ENCODE peak calls at places on chromosomes 1 and 21, in six cellular contexts. T, Y, A, E, R and O are unnamed samples.

GRCh38 chr1:6464514-6464836 is 1.5 kb downstream of the TNFRSF25 start:
- DNase-seq in T (no peak), Y (peak), A (peak), E (no peak), R (no peak), O (no peak)

GRCh38 chr1:173758110-173758509 is 43.3 kb downstream of the KLHL20 start:
- DNase-seq in T (no peak), Y (no peak), A (no peak), E (no peak), R (no peak), O (no peak)

GRCh38 chr1:54273092-54273836 is 73.3 kb downstream of the MRPL37 start:
- DNase-seq in T (peak), Y (peak), A (no peak), E (peak), R (no peak), O (peak)

GRCh38 chr1:164515221-164515620 is 43.8 kb upstream of the PBX1 start:
- DNase-seq in T (no peak), Y (no peak), A (no peak), E (no peak), R (no peak), O (no peak)

GRCh38 chr1:232610187-232610901 is 19.6 kb downstream of the SIPA1L2 start:
- DNase-seq in T (no peak), Y (no peak), A (no peak), E (no peak), R (no peak), O (no peak)

GRCh38 chr1:3942416-3943122 is 42.5 kb upstream of the C1orf174 start:
- DNase-seq in T (no peak), Y (no peak), A (peak), E (no peak), R (no peak), O (no peak)

GRCh38 chr1:197441990-197442389 is 173.9 kb downstream of the CRB1 start:
- DNase-seq in T (no peak), Y (peak), A (peak), E (no peak), R (no peak), O (no peak)

GRCh38 chr1:229040630-229041358 is 230.1 kb upstream of the RAB4A start:
- DNase-seq in T (no peak), Y (no peak), A (no peak), E (no peak), R (no peak), O (no peak)

GRCh38 chr1:90616395-90616794 is 100.7 kb downstream of the BARHL2 start:
- DNase-seq in T (peak), Y (peak), A (peak), E (peak), R (no peak), O (peak)

GRCh38 chr1:35444519-35444774 is 112.8 kb downstream of the KIAA0319L start:
- DNase-seq in T (no peak), Y (no peak), A (no peak), E (no peak), R (no peak), O (no peak)

GRCh38 chr1:93344886-93345632 is 648 bp upstream of the DR1 start:
- DNase-seq in T (no peak), Y (no peak), A (peak), E (no peak), R (no peak), O (no peak)

GRCh38 chr1:231806623-231807470 is 180.3 kb downstream of the DISC1 start:
- DNase-seq in T (peak), Y (peak), A (peak), E (peak), R (peak), O (peak)

GRCh38 chr1:17425806-17426205 is 13.7 kb downstream of the RCC2 start:
- DNase-seq in T (no peak), Y (no peak), A (no peak), E (no peak), R (no peak), O (no peak)

GRCh38 chr1:15708486-15709137 is 24.5 kb downstream of the PLEKHM2 start:
- DNase-seq in T (no peak), Y (no peak), A (no peak), E (no peak), R (no peak), O (no peak)

GRCh38 chr21:36707763-36708511 is 9.0 kb downstream of the SIM2 start:
- DNase-seq in T (no peak), Y (no peak), A (no peak), E (peak), R (no peak), O (no peak)

GRCh38 chr1:20725189-20726106 is 7.1 kb downstream of the SH2D5 start:
- DNase-seq in T (peak), Y (no peak), A (no peak), E (no peak), R (no peak), O (no peak)

GRCh38 chr1:59214764-59215208 is 82.1 kb upstream of the FGGY start:
- DNase-seq in T (no peak), Y (no peak), A (peak), E (no peak), R (no peak), O (no peak)

DNA sequence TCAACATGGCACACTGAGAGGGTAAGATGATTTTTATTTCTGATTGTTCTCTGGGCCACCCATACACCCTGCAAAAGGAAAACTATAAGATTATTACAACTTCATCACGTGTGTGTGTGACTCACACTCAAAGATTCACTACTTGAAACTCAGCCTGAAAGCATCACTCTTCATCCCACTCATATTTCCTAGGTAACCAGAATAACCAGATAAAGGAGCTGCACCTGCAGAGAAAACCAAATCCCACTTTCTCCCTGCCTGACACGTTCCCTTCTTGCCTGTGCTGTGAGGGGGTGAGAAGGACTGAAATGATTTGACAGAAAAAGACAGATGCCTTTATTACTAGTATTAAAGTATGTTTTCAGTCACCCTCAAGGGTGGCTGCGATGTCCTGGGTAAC is 131.6 kb downstream of the TGFBR3 start:
- DNase-seq in T (no peak), Y (no peak), A (no peak), E (no peak), R (no peak), O (no peak)
- TF ChIP-seq JUN in T (no peak), Y (no peak), A (no peak), E (no peak), R (no peak), O (no peak)

GRCh38 chr1:147549526-147549925 is 8.2 kb downstream of the BCL9 start:
- DNase-seq in T (no peak), Y (no peak), A (no peak), E (no peak), R (no peak), O (no peak)
- TF ChIP-seq JUN in T (no peak), Y (no peak), A (no peak), E (no peak), R (no peak), O (no peak)

GRCh38 chr1:207606362-207606755 is 38.6 kb upstream of the CR1L start:
- DNase-seq in T (no peak), Y (no peak), A (no peak), E (no peak), R (no peak), O (no peak)

GRCh38 chr1:207605444-207606361 is 39.2 kb upstream of the CR1L start:
- DNase-seq in T (no peak), Y (peak), A (peak), E (no peak), R (no peak), O (no peak)

GRCh38 chr1:207603777-207604176 is 41.2 kb upstream of the CR1L start:
- DNase-seq in T (peak), Y (peak), A (peak), E (no peak), R (no peak), O (no peak)
- TF ChIP-seq JUN in T (no peak), Y (no peak), A (peak), E (no peak), R (no peak), O (no peak)

GRCh38 chr1:230798491-230798890 is 51.3 kb downstream of the CAPN9 start:
- DNase-seq in T (no peak), Y (no peak), A (no peak), E (peak), R (no peak), O (no peak)
- TF ChIP-seq JUN in T (no peak), Y (no peak), A (no peak), E (no peak), R (no peak), O (no peak)

GRCh38 chr21:31688603-31689368 is 29.3 kb downstream of the SOD1 start:
- DNase-seq in T (no peak), Y (no peak), A (no peak), E (no peak), R (no peak), O (no peak)

GRCh38 chr21:31686272-31686913 is 26.9 kb downstream of the SOD1 start:
- DNase-seq in T (no peak), Y (no peak), A (no peak), E (no peak), R (no peak), O (no peak)

GRCh38 chr21:31684918-31685317 is 25.4 kb downstream of the SOD1 start:
- DNase-seq in T (no peak), Y (no peak), A (no peak), E (no peak), R (no peak), O (no peak)

GRCh38 chr21:31683029-31683428 is 23.5 kb downstream of the SOD1 start:
- DNase-seq in T (no peak), Y (no peak), A (no peak), E (no peak), R (no peak), O (no peak)

DNA sequence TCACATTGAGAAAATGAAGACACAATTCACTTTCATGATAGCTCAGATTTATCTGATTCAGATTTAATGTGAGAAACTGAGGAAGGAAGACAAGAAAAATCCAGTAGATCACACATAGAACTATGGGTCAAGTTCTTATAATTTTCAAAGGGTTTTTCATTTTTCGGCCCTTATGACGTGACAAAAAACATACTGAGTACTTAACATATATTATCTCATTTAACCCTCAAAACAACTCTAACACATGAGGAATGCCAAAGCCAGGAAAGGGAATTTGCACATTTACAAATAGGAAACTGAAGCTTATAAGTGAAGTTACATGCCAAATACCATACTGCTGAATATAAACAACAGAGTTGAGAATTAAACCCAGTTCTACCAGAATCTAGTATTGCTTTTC is 27.6 kb downstream of the SOD1 start:
- DNase-seq in T (no peak), Y (no peak), A (no peak), E (no peak), R (no peak), O (no peak)
- TF ChIP-seq JUN in T (no peak), Y (no peak), A (no peak), E (no peak), R (no peak), O (no peak)

DNA sequence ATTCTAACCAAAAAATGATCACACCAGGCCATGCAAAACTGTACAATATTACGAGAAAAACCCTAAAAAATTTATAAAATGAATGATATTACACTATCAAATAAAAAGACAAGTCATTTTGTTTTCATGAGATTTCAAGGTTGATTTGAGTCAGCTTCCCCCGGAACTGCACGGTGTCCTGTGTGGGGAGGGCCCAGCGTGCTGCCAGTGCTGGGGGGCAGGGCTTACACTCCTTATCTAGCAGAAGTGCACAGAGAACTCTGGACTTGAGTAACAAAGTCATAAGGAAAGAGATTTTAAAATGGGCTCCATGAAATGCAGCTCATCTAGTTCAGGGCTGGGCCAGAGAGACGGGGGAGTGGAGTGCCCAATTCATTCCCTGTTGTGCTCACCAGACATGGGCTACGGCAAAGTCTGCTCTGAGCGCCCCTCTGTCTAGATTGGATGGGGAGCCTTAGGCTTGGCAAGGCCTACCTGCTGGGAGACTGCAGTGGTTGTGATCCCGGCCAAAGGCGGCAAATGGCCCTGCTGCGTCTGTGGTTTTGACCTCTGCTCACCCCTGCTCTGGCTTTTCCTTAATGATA is 50.1 kb downstream of the COQ8A start:
- DNase-seq in T (peak), Y (peak), A (peak), E (no peak), R (no peak), O (no peak)
- TF ChIP-seq JUN in T (no peak), Y (no peak), A (no peak), E (no peak), R (no peak), O (no peak)

DNA sequence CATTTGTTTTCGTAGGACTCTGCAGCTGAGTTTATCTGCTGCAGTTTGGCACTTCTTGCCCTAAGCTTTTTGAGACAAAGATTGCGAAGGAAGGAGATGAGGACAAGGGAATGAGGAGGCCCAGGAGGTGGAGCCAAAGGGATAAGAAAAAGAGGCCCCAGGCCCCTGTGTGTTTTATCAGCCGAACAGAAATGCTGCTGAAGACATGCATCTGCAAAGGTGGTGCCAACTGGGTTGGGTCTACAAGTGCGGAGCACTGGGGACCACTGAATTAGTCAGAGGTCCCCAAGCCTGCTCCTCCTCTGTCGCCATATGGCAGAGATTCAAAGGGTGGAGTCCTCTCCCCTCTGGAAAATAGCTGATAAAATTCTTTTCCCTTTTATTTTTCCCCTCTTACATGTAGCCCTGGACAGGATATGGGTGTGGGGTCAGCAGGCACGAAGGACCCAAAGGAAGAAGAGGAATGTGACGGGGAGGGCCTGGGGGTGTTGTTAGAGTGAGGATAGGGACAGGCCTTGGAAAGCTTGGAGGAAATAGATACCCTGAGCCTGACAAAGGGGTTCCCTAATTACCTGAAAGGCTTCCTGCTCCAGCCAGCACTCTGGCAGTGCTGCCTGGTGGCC is 2.7 kb downstream of the CD34 start:
- DNase-seq in T (peak), Y (peak), A (no peak), E (no peak), R (no peak), O (no peak)
- TF ChIP-seq JUN in T (no peak), Y (no peak), A (no peak), E (no peak), R (no peak), O (no peak)